ENCODE peak calls at places on chromosomes 6 and 20, in ten cellular contexts. Y is esophagus squamous epithelium, J is stomach, L is IMR-90, A is transverse colon, M is heart left ventricle, T is NB4, V is adrenal gland, R is ovary, P is HCT116. K is an unnamed sample.

GRCh38 chr20:51298141-51298540 is 244.4 kb downstream of the NFATC2 start:
- DNase-seq in P (no peak), J (no peak), V (no peak), L (no peak), T (no peak), Y (no peak), A (no peak), M (no peak), R (no peak), K (no peak)

GRCh38 chr6:33908025-33908424 is 104.2 kb upstream of the MLN start:
- DNase-seq in P (no peak), J (no peak), V (no peak), Y (no peak), L (no peak), T (peak; percentile 27), A (no peak), M (no peak), R (no peak), K (no peak)

GRCh38 chr6:17179246-17180073 is 77.6 kb downstream of the STMND1 start:
- DNase-seq in P (no peak), A (no peak), J (no peak), T (no peak), V (no peak), L (peak; percentile 68), M (no peak), R (no peak), Y (no peak), K (no peak)

GRCh38 chr6:105135056-105135455 is 44.8 kb downstream of the POPDC3 start:
- DNase-seq in T (peak; percentile 9), P (no peak), R (no peak), J (no peak), M (no peak), L (peak; percentile 18), V (no peak), A (no peak), Y (no peak), K (no peak)

GRCh38 chr6:108947114-108947854 is 99.1 kb downstream of the ARMC2 start:
- DNase-seq in M (peak; percentile 43), V (peak; percentile 23), A (no peak), Y (no peak), P (no peak), L (peak; percentile 82), R (no peak), T (peak; percentile 16), J (no peak), K (no peak)

GRCh38 chr6:165677091-165677490 is 14.1 kb upstream of the PDE10A start:
- DNase-seq in M (no peak), J (no peak), P (no peak), A (no peak), T (no peak), L (no peak), V (no peak), Y (no peak), R (no peak), K (no peak)

GRCh38 chr6:156791261-156791850 is 14.2 kb downstream of the ARID1B start:
- DNase-seq in A (no peak), R (no peak), L (peak; percentile 52), J (no peak), M (no peak), T (peak; percentile 20), P (no peak), Y (no peak), V (peak; percentile 46), K (no peak)

GRCh38 chr20:31430568-31431095 is 9.8 kb upstream of the DEFB123 start:
- DNase-seq in A (no peak), L (no peak), P (no peak), V (no peak), M (no peak), R (no peak), J (no peak), Y (no peak), T (no peak), K (no peak)

GRCh38 chr6:122853259-122853995 is 64.4 kb downstream of the SMPDL3A start:
- DNase-seq in V (no peak), Y (no peak), R (no peak), P (no peak), J (no peak), T (no peak), M (no peak), A (no peak), L (no peak), K (no peak)

GRCh38 chr6:24566020-24566752 is 71.4 kb downstream of the ALDH5A1 start:
- DNase-seq in T (no peak), L (peak; percentile 10), A (no peak), R (no peak), P (no peak), Y (no peak), V (no peak), J (no peak), M (no peak), K (no peak)

GRCh38 chr6:169800668-169801395 is 49.4 kb downstream of the ERMARD start:
- DNase-seq in R (peak; percentile 41), P (peak; percentile 13), A (peak; percentile 30), J (peak; percentile 47), T (peak; percentile 84), Y (no peak), V (peak; percentile 80), M (no peak), L (peak; percentile 82), K (no peak)

GRCh38 chr20:53621482-53622246 is 28.0 kb upstream of the ZNF217 start:
- DNase-seq in J (peak; percentile 65), V (peak; percentile 70), T (peak; percentile 58), Y (no peak), L (peak; percentile 82), M (peak; percentile 33), A (peak; percentile 39), R (peak; percentile 72), P (peak; percentile 90), K (peak; percentile 83)

GRCh38 chr6:117505337-117505736 is 22.9 kb downstream of the DCBLD1 start:
- DNase-seq in Y (no peak), R (no peak), V (no peak), M (no peak), P (no peak), L (peak; percentile 95), T (no peak), A (no peak), J (no peak), K (no peak)

GRCh38 chr6:107821591-107821990 is 2.5 kb downstream of the SCML4 start:
- DNase-seq in Y (no peak), R (no peak), P (no peak), A (no peak), T (no peak), J (no peak), M (no peak), L (no peak), V (no peak), K (no peak)

GRCh38 chr6:118648866-118649554 is 2.4 kb downstream of the CEP85L start:
- DNase-seq in Y (no peak), R (no peak), L (peak; percentile 37), M (no peak), A (no peak), J (no peak), T (no peak), P (no peak), V (no peak), K (no peak)
- H3K4me3 ChIP-seq in Y (peak overlapping the region; percentile 4), R (no peak overlapping the region), L (peak overlapping the region; percentile 98), M (peak overlapping the region; percentile 98), A (peak overlapping the region; percentile 62), J (peak overlapping the region; percentile 91), T (no peak overlapping the region), P (peak overlapping the region; percentile 85), V (no peak overlapping the region), K (no peak overlapping the region)

GRCh38 chr6:76351275-76351674 is 278.8 kb upstream of the IMPG1 start:
- DNase-seq in A (no peak), Y (no peak), M (no peak), L (no peak), T (peak; percentile 31), P (peak; percentile 34), V (no peak), J (no peak), R (no peak), K (no peak)
- TF ChIP-seq CTCF in A (no peak), Y (no peak), M (no peak), L (no peak), T (peak; percentile 43), P (peak; percentile 50), V (no peak), J (peak; percentile 33), R (no peak), K (no peak)

DNA sequence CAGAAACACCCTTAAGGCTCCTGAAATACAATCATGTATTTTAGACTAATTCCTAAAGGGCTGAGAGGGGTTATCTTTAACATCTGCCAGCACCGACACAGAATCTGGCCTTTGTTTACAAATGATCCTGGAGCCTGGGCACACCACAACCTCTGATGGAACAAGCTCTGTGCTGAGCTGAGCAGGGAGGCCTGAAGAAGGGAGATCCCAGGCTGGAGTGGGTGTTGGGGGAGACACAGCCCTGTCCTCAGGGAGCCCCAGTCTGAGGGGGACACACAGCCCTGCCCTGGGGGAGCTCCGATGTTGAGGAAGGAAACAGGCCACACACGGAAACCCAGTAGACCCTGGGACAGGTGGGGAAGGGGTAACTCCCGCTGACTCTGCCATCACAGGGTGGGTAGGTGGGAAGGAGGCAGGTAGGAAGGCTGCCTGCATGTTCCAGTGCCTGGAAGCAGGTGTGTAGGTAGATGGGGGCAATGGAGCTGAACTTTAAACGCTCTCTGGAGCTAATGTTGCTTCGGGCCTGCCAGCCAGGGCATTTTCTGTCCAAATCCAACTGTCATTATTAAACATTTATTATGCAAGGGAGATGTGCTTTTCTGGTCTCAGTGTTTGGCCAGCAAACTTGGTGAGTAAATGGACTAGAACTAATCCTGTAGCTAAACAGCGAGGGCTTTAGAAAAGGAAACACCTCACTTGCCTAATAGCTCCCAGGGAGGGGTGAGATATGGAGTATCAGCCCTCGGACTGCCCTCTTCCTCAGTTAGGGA is 130.7 kb downstream of the VEGFA start:
- DNase-seq in M (no peak), Y (no peak), A (no peak), T (no peak), P (no peak), L (no peak), J (no peak), R (no peak), V (no peak), K (no peak)
- TF ChIP-seq POLR2A in M (no peak), Y (no peak), A (no peak), T (no peak), P (no peak), L (no peak), J (no peak), R (no peak), V (no peak), K (no peak)

DNA sequence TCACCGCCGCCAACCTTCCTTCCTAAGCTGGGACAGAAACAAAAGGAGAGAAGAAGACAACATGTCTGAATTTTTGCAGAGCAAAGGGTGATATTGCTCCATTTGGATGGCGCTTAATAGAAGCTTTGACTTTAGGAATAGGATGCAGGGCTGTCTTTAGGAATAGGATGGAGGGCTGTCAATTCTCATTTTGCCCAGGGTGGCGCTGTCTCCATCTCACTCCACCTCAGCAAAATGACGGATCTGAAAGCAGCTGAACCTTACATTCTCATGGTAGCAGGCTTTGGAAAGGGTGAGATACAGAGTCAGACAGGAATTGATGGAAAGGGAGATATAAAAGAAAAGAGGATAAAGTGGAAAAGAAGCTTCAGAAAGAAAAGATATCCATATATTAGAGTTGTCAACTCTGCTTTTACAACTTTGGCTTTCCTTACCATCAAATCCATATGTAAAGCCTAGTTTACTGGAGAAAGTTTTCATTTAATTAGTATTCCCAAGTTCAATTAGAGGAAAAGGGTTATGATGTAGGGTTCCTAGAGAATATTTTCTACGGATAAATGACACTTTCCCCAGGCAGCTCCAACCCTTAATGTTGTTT is 2.4 kb downstream of the MTCL3 start:
- DNase-seq in V (peak; percentile 34), Y (no peak), L (peak; percentile 57), M (no peak), J (no peak), A (peak; percentile 20), P (peak; percentile 39), T (peak; percentile 54), R (no peak), K (no peak)
- H3K4me3 ChIP-seq in V (peak overlapping the region; percentile 41), Y (peak overlapping the region; percentile 64), L (peak overlapping the region; percentile 74), M (peak overlapping the region; percentile 59), J (peak overlapping the region; percentile 85), A (peak overlapping the region; percentile 76), P (peak overlapping the region; percentile 56), T (peak overlapping the region; percentile 30), R (peak overlapping the region; percentile 60), K (no peak overlapping the region)

GRCh38 chr20:39398656-39399055 is 436.5 kb downstream of the DHX35 start:
- DNase-seq in Y (no peak), A (no peak), R (no peak), J (no peak), M (no peak), V (no peak), T (peak; percentile 4), L (no peak), P (no peak), K (no peak)
- TF ChIP-seq CTCF in Y (no peak), A (no peak), R (no peak), J (no peak), M (no peak), V (no peak), T (no peak), L (no peak), P (no peak), K (no peak)

K was measured in lower leg skin.